ENCODE peak calls at places on chromosomes 6 and 20, in eight cellular contexts. H is activated CD4-positive, alpha-beta T cell treated with anti-CD3 and anti-CD28 coated beads, Interleukin-2, amount 50 U/mL, for 24 hours; B is activated CD8-positive, alpha-beta T cell treated with anti-CD3 and anti-CD28 coated beads, Interleukin-2, amount 10 ng/mL, durations not matched to agents 7 days and 5 days; Z is right atrium auricular region; D is astrocyte of the spinal cord; E is RPMI7951; G is activated naive CD4-positive, alpha-beta T cell; C is NCI-H1105. T is an unnamed sample.

GRCh38 chr6:143609501-143609900 is 68.3 kb upstream of the PHACTR2 start:
- DNase-seq in C (no peak), G (no peak), E (no peak), D (no peak), H (no peak), B (no peak), Z (no peak), T (no peak)

GRCh38 chr6:43496370-43497128 is 13.6 kb downstream of the LRRC73 start:
- DNase-seq in E (peak; percentile 54), D (peak; percentile 34), G (no peak), C (no peak), B (no peak), Z (no peak), H (no peak), T (peak; percentile 86)

GRCh38 chr20:50713677-50714101 is 17.7 kb upstream of the PARD6B start:
- DNase-seq in C (no peak), G (no peak), Z (no peak), B (no peak), D (peak; percentile 41), E (peak; percentile 79), H (no peak), T (peak; percentile 50)

GRCh38 chr6:125749864-125750691 is 646 bp downstream of the HEY2 start:
- DNase-seq in E (no peak), H (no peak), G (no peak), D (no peak), C (peak; percentile 79), B (no peak), Z (no peak), T (no peak)

GRCh38 chr6:54031194-54031593 is 80.0 kb upstream of the MLIP start:
- DNase-seq in C (no peak), H (no peak), G (no peak), E (no peak), B (no peak), Z (no peak), D (no peak), T (no peak)

GRCh38 chr6:33276864-33277662 is at the start of gene B3GALT4:
- DNase-seq in E (peak; percentile 67), B (peak; percentile 81), C (peak; percentile 89), D (peak; percentile 79), G (peak; percentile 65), H (peak; percentile 64), Z (peak; percentile 77), T (no peak)

GRCh38 chr20:63172726-63173125 is 43.2 kb downstream of the YTHDF1 start:
- DNase-seq in H (no peak), Z (no peak), E (no peak), G (no peak), D (no peak), C (no peak), B (peak; percentile 34), T (no peak)

GRCh38 chr20:36542019-36542488 is 735 bp downstream of the MYL9 start:
- DNase-seq in E (peak; percentile 34), C (no peak), D (no peak), G (no peak), Z (no peak), H (no peak), B (no peak), T (peak; percentile 91)

GRCh38 chr6:170182093-170182780 is 108.6 kb downstream of the DLL1 start:
- DNase-seq in C (no peak), G (no peak), D (no peak), H (no peak), Z (no peak), E (no peak), B (peak; percentile 9), T (no peak)

GRCh38 chr6:165611294-165611693 is 51.7 kb downstream of the PDE10A start:
- DNase-seq in B (no peak), C (no peak), D (no peak), E (no peak), H (no peak), G (no peak), Z (no peak), T (peak; percentile 70)

GRCh38 chr20:38057351-38057972 is 23.9 kb downstream of the RPRD1B start:
- DNase-seq in Z (peak; percentile 88), E (peak; percentile 79), D (peak; percentile 72), H (peak; percentile 50), B (peak; percentile 83), C (peak; percentile 81), G (peak; percentile 20), T (peak; percentile 87)

GRCh38 chr6:89323461-89324098 is 8.5 kb upstream of the GABRR2 start:
- DNase-seq in C (no peak), H (no peak), G (no peak), Z (no peak), D (peak; percentile 22), E (no peak), B (no peak), T (no peak)

GRCh38 chr6:4274382-4275082 is 139.2 kb upstream of the ECI2 start:
- DNase-seq in B (no peak), G (no peak), D (peak; percentile 46), Z (no peak), H (no peak), C (no peak), E (no peak), T (no peak)

GRCh38 chr6:159760602-159761057 is 1.2 kb upstream of the ACAT2 start:
- DNase-seq in G (no peak), Z (no peak), C (no peak), H (no peak), E (peak; percentile 76), D (peak; percentile 50), B (no peak), T (peak; percentile 36)

GRCh38 chr6:84774174-84775158 is 10.1 kb upstream of the TBX18 start:
- DNase-seq in E (peak; percentile 46), C (no peak), G (no peak), D (peak; percentile 66), B (no peak), Z (peak; percentile 62), H (no peak), T (peak; percentile 79)

GRCh38 chr6:149234051-149234962 is 83.2 kb upstream of the TAB2 start:
- DNase-seq in H (peak; percentile 33), G (no peak), E (peak; percentile 80), C (no peak), Z (no peak), D (peak; percentile 73), B (peak; percentile 40), T (no peak)

T was measured in myocyte.